ENCODE peak calls at places on chromosomes 3 and 15, in eight cellular contexts. D, L, T, J, W, E, K and Q are unnamed samples.

GRCh38 chr3:57068437-57069089 is 8.1 kb downstream of the SPATA12 start:
- DNase-seq in D (no peak), L (peak), T (peak), J (no peak), W (no peak), E (no peak), K (no peak), Q (peak)

GRCh38 chr3:189824629-189825312 is 193.6 kb downstream of the TP63 start:
- DNase-seq in D (peak), L (peak), T (no peak), J (no peak), W (no peak), E (no peak), K (no peak), Q (no peak)

GRCh38 chr15:57743424-57743823 is 36.9 kb downstream of the POLR2M start:
- DNase-seq in D (no peak), L (no peak), T (no peak), J (no peak), W (no peak), E (no peak), K (peak), Q (no peak)

GRCh38 chr15:68819451-68820204 is 1.1 kb downstream of the ANP32A start:
- DNase-seq in D (peak), L (no peak), T (peak), J (no peak), W (peak), E (peak), K (peak), Q (no peak)

GRCh38 chr15:76972420-76973361 is 22.2 kb upstream of the PSTPIP1 start:
- DNase-seq in D (no peak), L (no peak), T (peak), J (no peak), W (no peak), E (no peak), K (no peak), Q (no peak)

GRCh38 chr3:108394016-108394415 is 97.7 kb downstream of the HHLA2 start:
- DNase-seq in D (no peak), L (no peak), T (no peak), J (no peak), W (no peak), E (no peak), K (no peak), Q (no peak)

GRCh38 chr3:113166719-113167492 is 44.5 kb upstream of the BOC start:
- DNase-seq in D (no peak), L (peak), T (no peak), J (no peak), W (no peak), E (no peak), K (peak), Q (no peak)

GRCh38 chr15:33675246-33675645 is 293.1 kb upstream of the CHRM5 start:
- DNase-seq in D (peak), L (no peak), T (no peak), J (no peak), W (no peak), E (no peak), K (peak), Q (no peak)

GRCh38 chr3:156509209-156510174 is 45.4 kb downstream of the SSR3 start:
- DNase-seq in D (no peak), L (no peak), T (no peak), J (no peak), W (no peak), E (no peak), K (peak), Q (peak)

GRCh38 chr3:114214542-114215341 is 22.6 kb downstream of the ZNF80 start:
- DNase-seq in D (no peak), L (no peak), T (no peak), J (no peak), W (no peak), E (peak), K (peak), Q (no peak)

GRCh38 chr3:186825294-186825821 is 17.2 kb upstream of the ADIPOQ start:
- DNase-seq in D (peak), L (peak), T (no peak), J (no peak), W (no peak), E (peak), K (peak), Q (no peak)

GRCh38 chr15:71788646-71789579 is 21.4 kb upstream of the NR2E3 start:
- DNase-seq in D (no peak), L (no peak), T (no peak), J (no peak), W (no peak), E (no peak), K (no peak), Q (no peak)

GRCh38 chr3:188150982-188151381 is 3.0 kb upstream of the LPP start:
- DNase-seq in D (no peak), L (no peak), T (no peak), J (no peak), W (no peak), E (no peak), K (no peak), Q (no peak)

GRCh38 chr3:36401056-36401455 is 20.8 kb downstream of the STAC start:
- DNase-seq in D (no peak), L (no peak), T (no peak), J (no peak), W (no peak), E (no peak), K (no peak), Q (no peak)

GRCh38 chr3:57972421-57973111 is 35.7 kb upstream of the FLNB start:
- DNase-seq in D (no peak), L (no peak), T (no peak), J (no peak), W (no peak), E (no peak), K (no peak), Q (no peak)

GRCh38 chr3:109819786-109820185 is 482.4 kb upstream of the DPPA4 start:
- DNase-seq in D (no peak), L (no peak), T (no peak), J (no peak), W (no peak), E (no peak), K (no peak), Q (no peak)

GRCh38 chr15:62344806-62345539 is 179.9 kb upstream of the C2CD4B start:
- DNase-seq in D (peak), L (peak), T (peak), J (peak), W (peak), E (peak), K (peak), Q (peak)

GRCh38 chr3:57557088-57557537 is 1.0 kb downstream of the PDE12 start:
- DNase-seq in D (no peak), L (no peak), T (no peak), J (no peak), W (peak), E (peak), K (peak), Q (peak)

GRCh38 chr3:52086461-52086860 is 30.1 kb upstream of the DUSP7 start:
- DNase-seq in D (no peak), L (no peak), T (no peak), J (no peak), W (no peak), E (no peak), K (no peak), Q (no peak)

GRCh38 chr15:40345225-40345866 is 4.6 kb upstream of the CCDC9B start:
- DNase-seq in D (no peak), L (no peak), T (no peak), J (no peak), W (no peak), E (no peak), K (no peak), Q (no peak)

GRCh38 chr3:138740057-138740456 is 94.7 kb downstream of the PIK3CB start:
- DNase-seq in D (no peak), L (no peak), T (no peak), J (no peak), W (no peak), E (no peak), K (no peak), Q (no peak)

GRCh38 chr3:87336761-87337160 is 60.4 kb upstream of the POU1F1 start:
- DNase-seq in D (no peak), L (no peak), T (no peak), J (no peak), W (no peak), E (no peak), K (no peak), Q (no peak)

GRCh38 chr15:52870015-52870414 is 79.9 kb upstream of the ONECUT1 start:
- DNase-seq in D (no peak), L (no peak), T (no peak), J (no peak), W (no peak), E (no peak), K (no peak), Q (no peak)

GRCh38 chr3:51673181-51673801 is 2.2 kb downstream of the TEX264 start:
- DNase-seq in D (no peak), L (no peak), T (no peak), J (no peak), W (no peak), E (no peak), K (no peak), Q (no peak)

GRCh38 chr15:40746916-40747418 is 8.1 kb downstream of the RMDN3 start:
- DNase-seq in D (no peak), L (no peak), T (no peak), J (no peak), W (no peak), E (peak), K (peak), Q (no peak)

GRCh38 chr3:36969540-36970432 is 23.1 kb downstream of the EPM2AIP1 start:
- DNase-seq in D (peak), L (peak), T (peak), J (no peak), W (peak), E (peak), K (peak), Q (peak)

GRCh38 chr3:197749315-197749600 is 425 bp upstream of the FYTTD1 start:
- DNase-seq in D (peak), L (no peak), T (no peak), J (no peak), W (peak), E (peak), K (peak), Q (peak)

GRCh38 chr3:173402656-173403055 is 5.1 kb downstream of the NLGN1 start:
- DNase-seq in D (no peak), L (no peak), T (no peak), J (no peak), W (no peak), E (no peak), K (peak), Q (no peak)

GRCh38 chr3:72260590-72260914 is 475.6 kb upstream of the PROK2 start:
- DNase-seq in D (no peak), L (no peak), T (no peak), J (no peak), W (no peak), E (no peak), K (no peak), Q (no peak)

GRCh38 chr3:131494706-131495105 is 8.1 kb downstream of the MRPL3 start:
- DNase-seq in D (no peak), L (no peak), T (no peak), J (no peak), W (no peak), E (no peak), K (no peak), Q (no peak)

GRCh38 chr15:49387471-49387870 is 35.6 kb upstream of the FGF7 start:
- DNase-seq in D (no peak), L (no peak), T (no peak), J (no peak), W (no peak), E (no peak), K (no peak), Q (no peak)

GRCh38 chr3:120555661-120556509 is 40.3 kb upstream of the NDUFB4 start:
- DNase-seq in D (no peak), L (no peak), T (peak), J (no peak), W (no peak), E (no peak), K (no peak), Q (no peak)

GRCh38 chr3:150184426-150185071 is 213.9 kb upstream of the PFN2 start:
- DNase-seq in D (no peak), L (no peak), T (no peak), J (no peak), W (no peak), E (no peak), K (no peak), Q (no peak)

GRCh38 chr15:91807122-91807521 is 46.4 kb upstream of the SLCO3A1 start:
- DNase-seq in D (no peak), L (no peak), T (no peak), J (no peak), W (no peak), E (no peak), K (no peak), Q (no peak)

GRCh38 chr3:190532626-190533155 is 18.8 kb downstream of the IL1RAP start:
- DNase-seq in D (no peak), L (no peak), T (no peak), J (no peak), W (no peak), E (no peak), K (no peak), Q (no peak)

GRCh38 chr3:30135190-30135589 is 471.2 kb upstream of the TGFBR2 start:
- DNase-seq in D (no peak), L (no peak), T (no peak), J (no peak), W (no peak), E (no peak), K (peak), Q (no peak)

GRCh38 chr3:169430687-169431404 is 232.7 kb downstream of the MECOM start:
- DNase-seq in D (no peak), L (peak), T (peak), J (no peak), W (no peak), E (no peak), K (peak), Q (no peak)